ENCODE peak calls at places on chromosome 7, in nine cellular contexts. One of them, this sample, is unnamed.

GRCh38 chr7:104179178-104179577 is 28.6 kb downstream of the ORC5 start:
- DNase-seq in heart left ventricle: no peak
- DNase-seq in endothelial cell: no peak
- DNase-seq in lung: no peak
- DNase-seq in RWPE1: no peak
- DNase-seq in activated CD8-positive, alpha-beta T cell treated with anti-CD3 and anti-CD28 coated beads for 36 hours: no peak
- DNase-seq in fibroblast of lung: peak
- DNase-seq in mammary epithelial cell: no peak
- DNase-seq in Panc1: no peak
- DNase-seq in this sample: no peak

GRCh38 chr7:112550468-112551060 is 69.8 kb downstream of the LSMEM1 start:
- DNase-seq in endothelial cell: peak
- DNase-seq in RWPE1: peak
- DNase-seq in fibroblast of lung: peak
- DNase-seq in lung: no peak
- DNase-seq in mammary epithelial cell: peak
- DNase-seq in Panc1: peak
- DNase-seq in activated CD8-positive, alpha-beta T cell treated with anti-CD3 and anti-CD28 coated beads for 36 hours: peak
- DNase-seq in heart left ventricle: no peak
- DNase-seq in this sample: no peak

GRCh38 chr7:94449151-94449725 is 54.5 kb downstream of the COL1A2 start:
- DNase-seq in heart left ventricle: no peak
- DNase-seq in activated CD8-positive, alpha-beta T cell treated with anti-CD3 and anti-CD28 coated beads for 36 hours: no peak
- DNase-seq in endothelial cell: no peak
- DNase-seq in mammary epithelial cell: peak
- DNase-seq in Panc1: no peak
- DNase-seq in fibroblast of lung: peak
- DNase-seq in lung: no peak
- DNase-seq in RWPE1: peak
- DNase-seq in this sample: peak

GRCh38 chr7:67033251-67033650 is 36.6 kb downstream of the TYW1 start:
- DNase-seq in Panc1: no peak
- DNase-seq in heart left ventricle: no peak
- DNase-seq in mammary epithelial cell: no peak
- DNase-seq in activated CD8-positive, alpha-beta T cell treated with anti-CD3 and anti-CD28 coated beads for 36 hours: no peak
- DNase-seq in RWPE1: no peak
- DNase-seq in lung: no peak
- DNase-seq in endothelial cell: no peak
- DNase-seq in fibroblast of lung: no peak
- DNase-seq in this sample: no peak

GRCh38 chr7:15411019-15411418 is 150.8 kb downstream of the AGMO start:
- DNase-seq in lung: no peak
- DNase-seq in RWPE1: no peak
- DNase-seq in mammary epithelial cell: no peak
- DNase-seq in fibroblast of lung: no peak
- DNase-seq in Panc1: no peak
- DNase-seq in activated CD8-positive, alpha-beta T cell treated with anti-CD3 and anti-CD28 coated beads for 36 hours: no peak
- DNase-seq in heart left ventricle: no peak
- DNase-seq in endothelial cell: no peak
- DNase-seq in this sample: no peak

GRCh38 chr7:653829-654764 is 72.4 kb upstream of the DNAAF5 start:
- DNase-seq in mammary epithelial cell: no peak
- DNase-seq in fibroblast of lung: no peak
- DNase-seq in lung: no peak
- DNase-seq in endothelial cell: no peak
- DNase-seq in Panc1: no peak
- DNase-seq in heart left ventricle: no peak
- DNase-seq in RWPE1: no peak
- DNase-seq in activated CD8-positive, alpha-beta T cell treated with anti-CD3 and anti-CD28 coated beads for 36 hours: no peak
- DNase-seq in this sample: no peak

GRCh38 chr7:2190531-2190930 is 42.2 kb downstream of the MAD1L1 start:
- DNase-seq in RWPE1: peak
- DNase-seq in lung: no peak
- DNase-seq in activated CD8-positive, alpha-beta T cell treated with anti-CD3 and anti-CD28 coated beads for 36 hours: no peak
- DNase-seq in Panc1: no peak
- DNase-seq in fibroblast of lung: no peak
- DNase-seq in endothelial cell: no peak
- DNase-seq in mammary epithelial cell: no peak
- DNase-seq in heart left ventricle: no peak
- DNase-seq in this sample: no peak

GRCh38 chr7:66114743-66115727 is at the start of gene CRCP:
- DNase-seq in heart left ventricle: peak
- DNase-seq in lung: peak
- DNase-seq in mammary epithelial cell: peak
- DNase-seq in fibroblast of lung: peak
- DNase-seq in RWPE1: peak
- DNase-seq in Panc1: no peak
- DNase-seq in activated CD8-positive, alpha-beta T cell treated with anti-CD3 and anti-CD28 coated beads for 36 hours: peak
- DNase-seq in endothelial cell: peak
- DNase-seq in this sample: no peak

GRCh38 chr7:30805931-30806330 is 34.7 kb downstream of the MINDY4 start:
- DNase-seq in activated CD8-positive, alpha-beta T cell treated with anti-CD3 and anti-CD28 coated beads for 36 hours: no peak
- DNase-seq in mammary epithelial cell: no peak
- DNase-seq in heart left ventricle: no peak
- DNase-seq in fibroblast of lung: no peak
- DNase-seq in RWPE1: no peak
- DNase-seq in endothelial cell: no peak
- DNase-seq in Panc1: no peak
- DNase-seq in lung: no peak
- DNase-seq in this sample: no peak

GRCh38 chr7:140702774-140703173 is 6.3 kb downstream of the NDUFB2 start:
- DNase-seq in heart left ventricle: no peak
- DNase-seq in mammary epithelial cell: no peak
- DNase-seq in Panc1: no peak
- DNase-seq in endothelial cell: no peak
- DNase-seq in activated CD8-positive, alpha-beta T cell treated with anti-CD3 and anti-CD28 coated beads for 36 hours: no peak
- DNase-seq in fibroblast of lung: no peak
- DNase-seq in RWPE1: no peak
- DNase-seq in lung: no peak
- DNase-seq in this sample: no peak

GRCh38 chr7:127253289-127254162 is 785 bp upstream of the GRM8 start:
- DNase-seq in lung: peak
- DNase-seq in RWPE1: peak
- DNase-seq in heart left ventricle: peak
- DNase-seq in fibroblast of lung: peak
- DNase-seq in activated CD8-positive, alpha-beta T cell treated with anti-CD3 and anti-CD28 coated beads for 36 hours: peak
- DNase-seq in mammary epithelial cell: peak
- DNase-seq in Panc1: peak
- DNase-seq in endothelial cell: peak
- DNase-seq in this sample: no peak

GRCh38 chr7:48424731-48425130 is 253.5 kb downstream of the ABCA13 start:
- DNase-seq in heart left ventricle: no peak
- DNase-seq in mammary epithelial cell: peak
- DNase-seq in activated CD8-positive, alpha-beta T cell treated with anti-CD3 and anti-CD28 coated beads for 36 hours: peak
- DNase-seq in fibroblast of lung: peak
- DNase-seq in Panc1: no peak
- DNase-seq in endothelial cell: peak
- DNase-seq in lung: no peak
- DNase-seq in RWPE1: peak
- DNase-seq in this sample: no peak
- TF ChIP-seq CTCF in heart left ventricle: peak
- TF ChIP-seq CTCF in mammary epithelial cell: peak
- TF ChIP-seq CTCF in activated CD8-positive, alpha-beta T cell treated with anti-CD3 and anti-CD28 coated beads for 36 hours: peak
- TF ChIP-seq CTCF in fibroblast of lung: no peak
- TF ChIP-seq CTCF in Panc1: peak
- TF ChIP-seq CTCF in endothelial cell: peak
- TF ChIP-seq CTCF in lung: no peak
- TF ChIP-seq CTCF in RWPE1: peak
- TF ChIP-seq CTCF in this sample: peak

GRCh38 chr7:117997862-117998825 is 124.9 kb upstream of the CTTNBP2 start:
- DNase-seq in lung: no peak
- DNase-seq in activated CD8-positive, alpha-beta T cell treated with anti-CD3 and anti-CD28 coated beads for 36 hours: no peak
- DNase-seq in Panc1: no peak
- DNase-seq in endothelial cell: no peak
- DNase-seq in fibroblast of lung: no peak
- DNase-seq in mammary epithelial cell: peak
- DNase-seq in RWPE1: peak
- DNase-seq in heart left ventricle: no peak
- DNase-seq in this sample: peak

GRCh38 chr7:117990834-117991233 is 117.6 kb upstream of the CTTNBP2 start:
- DNase-seq in fibroblast of lung: no peak
- DNase-seq in Panc1: no peak
- DNase-seq in lung: no peak
- DNase-seq in heart left ventricle: no peak
- DNase-seq in endothelial cell: no peak
- DNase-seq in activated CD8-positive, alpha-beta T cell treated with anti-CD3 and anti-CD28 coated beads for 36 hours: no peak
- DNase-seq in RWPE1: no peak
- DNase-seq in mammary epithelial cell: no peak
- DNase-seq in this sample: no peak

GRCh38 chr7:117995850-117996650 is 122.8 kb upstream of the CTTNBP2 start:
- DNase-seq in RWPE1: peak
- DNase-seq in lung: no peak
- DNase-seq in fibroblast of lung: no peak
- DNase-seq in mammary epithelial cell: peak
- DNase-seq in activated CD8-positive, alpha-beta T cell treated with anti-CD3 and anti-CD28 coated beads for 36 hours: no peak
- DNase-seq in Panc1: no peak
- DNase-seq in endothelial cell: no peak
- DNase-seq in heart left ventricle: no peak
- DNase-seq in this sample: no peak

GRCh38 chr7:117992635-117993034 is 119.4 kb upstream of the CTTNBP2 start:
- DNase-seq in fibroblast of lung: no peak
- DNase-seq in Panc1: no peak
- DNase-seq in activated CD8-positive, alpha-beta T cell treated with anti-CD3 and anti-CD28 coated beads for 36 hours: no peak
- DNase-seq in heart left ventricle: no peak
- DNase-seq in mammary epithelial cell: no peak
- DNase-seq in RWPE1: no peak
- DNase-seq in lung: no peak
- DNase-seq in endothelial cell: no peak
- DNase-seq in this sample: no peak

DNA sequence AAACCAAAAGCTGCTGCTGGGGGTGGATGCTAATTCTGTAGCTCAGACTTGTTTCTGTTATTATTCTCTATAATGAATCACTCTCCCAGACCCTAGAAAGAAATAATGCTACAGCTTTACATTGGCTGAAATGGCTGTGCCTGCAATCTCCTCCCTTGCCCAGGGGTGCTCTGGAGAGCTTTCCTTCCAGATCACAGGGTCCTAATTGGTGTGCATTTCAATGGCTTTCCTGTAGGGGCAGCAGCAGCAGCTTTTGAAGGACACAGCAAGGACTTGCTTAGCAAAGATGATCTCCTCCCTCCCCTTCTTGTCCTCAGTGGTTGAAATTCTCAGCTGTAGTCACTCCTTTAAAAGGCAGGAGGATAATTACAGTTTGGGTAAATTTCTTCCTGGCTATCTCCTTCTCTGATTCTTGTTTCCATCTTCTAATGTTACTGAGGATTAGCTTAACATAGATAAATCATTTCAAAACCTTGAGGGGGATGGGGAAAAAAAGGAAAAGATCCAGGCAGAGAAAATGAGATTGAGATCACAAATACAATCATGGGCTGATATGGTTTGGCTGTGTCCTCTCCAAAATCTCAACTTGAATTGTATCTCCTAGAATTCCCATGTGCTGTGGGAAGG is 120.2 kb upstream of the CTTNBP2 start:
- DNase-seq in fibroblast of lung: peak
- DNase-seq in RWPE1: peak
- DNase-seq in activated CD8-positive, alpha-beta T cell treated with anti-CD3 and anti-CD28 coated beads for 36 hours: peak
- DNase-seq in mammary epithelial cell: peak
- DNase-seq in endothelial cell: peak
- DNase-seq in heart left ventricle: no peak
- DNase-seq in Panc1: peak
- DNase-seq in lung: no peak
- DNase-seq in this sample: no peak
- TF ChIP-seq CTCF in fibroblast of lung: peak
- TF ChIP-seq CTCF in RWPE1: peak
- TF ChIP-seq CTCF in activated CD8-positive, alpha-beta T cell treated with anti-CD3 and anti-CD28 coated beads for 36 hours: peak
- TF ChIP-seq CTCF in mammary epithelial cell: peak
- TF ChIP-seq CTCF in endothelial cell: peak
- TF ChIP-seq CTCF in heart left ventricle: peak
- TF ChIP-seq CTCF in Panc1: peak
- TF ChIP-seq CTCF in lung: no peak
- TF ChIP-seq CTCF in this sample: peak

GRCh38 chr7:98251844-98252639 is at the start of gene TECPR1:
- DNase-seq in mammary epithelial cell: peak
- DNase-seq in fibroblast of lung: peak
- DNase-seq in heart left ventricle: peak
- DNase-seq in lung: peak
- DNase-seq in endothelial cell: peak
- DNase-seq in activated CD8-positive, alpha-beta T cell treated with anti-CD3 and anti-CD28 coated beads for 36 hours: peak
- DNase-seq in Panc1: peak
- DNase-seq in RWPE1: peak
- DNase-seq in this sample: peak
- TF ChIP-seq CTCF in mammary epithelial cell: peak
- TF ChIP-seq CTCF in fibroblast of lung: no peak
- TF ChIP-seq CTCF in heart left ventricle: no peak
- TF ChIP-seq CTCF in lung: no peak
- TF ChIP-seq CTCF in endothelial cell: no peak
- TF ChIP-seq CTCF in activated CD8-positive, alpha-beta T cell treated with anti-CD3 and anti-CD28 coated beads for 36 hours: no peak
- TF ChIP-seq CTCF in Panc1: no peak
- TF ChIP-seq CTCF in RWPE1: no peak
- TF ChIP-seq CTCF in this sample: no peak

GRCh38 chr7:136869991-136870798 is 1.7 kb downstream of the CHRM2 start:
- DNase-seq in heart left ventricle: peak
- DNase-seq in lung: no peak
- DNase-seq in activated CD8-positive, alpha-beta T cell treated with anti-CD3 and anti-CD28 coated beads for 36 hours: no peak
- DNase-seq in endothelial cell: peak
- DNase-seq in mammary epithelial cell: no peak
- DNase-seq in RWPE1: no peak
- DNase-seq in fibroblast of lung: peak
- DNase-seq in Panc1: no peak
- DNase-seq in this sample: no peak

GRCh38 chr7:136870799-136871487 is 2.5 kb downstream of the CHRM2 start:
- DNase-seq in activated CD8-positive, alpha-beta T cell treated with anti-CD3 and anti-CD28 coated beads for 36 hours: no peak
- DNase-seq in endothelial cell: peak
- DNase-seq in RWPE1: no peak
- DNase-seq in mammary epithelial cell: no peak
- DNase-seq in Panc1: no peak
- DNase-seq in lung: no peak
- DNase-seq in heart left ventricle: peak
- DNase-seq in fibroblast of lung: no peak
- DNase-seq in this sample: no peak

GRCh38 chr7:136865777-136866176 is 2.7 kb upstream of the CHRM2 start:
- DNase-seq in lung: no peak
- DNase-seq in activated CD8-positive, alpha-beta T cell treated with anti-CD3 and anti-CD28 coated beads for 36 hours: no peak
- DNase-seq in Panc1: no peak
- DNase-seq in heart left ventricle: no peak
- DNase-seq in endothelial cell: no peak
- DNase-seq in RWPE1: no peak
- DNase-seq in mammary epithelial cell: no peak
- DNase-seq in fibroblast of lung: no peak
- DNase-seq in this sample: no peak

GRCh38 chr7:136869006-136869961 is 832 bp downstream of the CHRM2 start:
- DNase-seq in mammary epithelial cell: no peak
- DNase-seq in heart left ventricle: peak
- DNase-seq in Panc1: no peak
- DNase-seq in lung: no peak
- DNase-seq in activated CD8-positive, alpha-beta T cell treated with anti-CD3 and anti-CD28 coated beads for 36 hours: no peak
- DNase-seq in RWPE1: no peak
- DNase-seq in endothelial cell: peak
- DNase-seq in fibroblast of lung: peak
- DNase-seq in this sample: no peak

DNA sequence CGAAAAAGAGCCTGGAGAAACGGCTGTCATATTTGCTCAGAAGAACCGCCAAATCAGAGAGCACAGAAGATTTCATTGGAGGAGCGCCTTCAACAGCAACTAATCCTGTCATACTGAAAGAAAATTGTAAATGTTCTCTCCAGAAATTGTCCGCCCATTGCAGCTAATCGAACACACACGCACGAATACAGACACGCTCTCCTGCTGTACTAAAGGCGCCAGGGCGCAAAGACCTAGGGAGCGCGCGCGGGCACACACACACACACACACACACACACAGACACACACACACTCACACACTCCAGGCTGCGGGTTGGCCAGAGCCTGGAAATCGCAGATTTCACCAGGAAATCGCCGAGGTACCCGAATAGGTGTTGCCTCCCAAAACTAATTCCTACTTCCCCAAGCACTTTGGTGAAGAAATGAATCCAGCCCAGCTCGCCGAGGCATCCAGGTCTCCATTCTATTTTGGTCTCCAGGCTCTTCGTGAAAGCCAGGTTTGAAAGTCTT is at the start of gene CHRM2:
- DNase-seq in fibroblast of lung: peak
- DNase-seq in heart left ventricle: peak
- DNase-seq in Panc1: no peak
- DNase-seq in endothelial cell: peak
- DNase-seq in lung: no peak
- DNase-seq in mammary epithelial cell: peak
- DNase-seq in activated CD8-positive, alpha-beta T cell treated with anti-CD3 and anti-CD28 coated beads for 36 hours: no peak
- DNase-seq in RWPE1: no peak
- DNase-seq in this sample: no peak
- TF ChIP-seq CTCF in fibroblast of lung: no peak
- TF ChIP-seq CTCF in heart left ventricle: no peak
- TF ChIP-seq CTCF in Panc1: no peak
- TF ChIP-seq CTCF in endothelial cell: no peak
- TF ChIP-seq CTCF in lung: no peak
- TF ChIP-seq CTCF in mammary epithelial cell: no peak
- TF ChIP-seq CTCF in activated CD8-positive, alpha-beta T cell treated with anti-CD3 and anti-CD28 coated beads for 36 hours: no peak
- TF ChIP-seq CTCF in RWPE1: no peak
- TF ChIP-seq CTCF in this sample: no peak